ENCODE peak calls at places on chromosomes 13 and 19, in six cellular contexts. One of them, this sample, is unnamed.

GRCh38 chr19:19371056-19371455 is 34.4 kb upstream of the GATAD2A start:
- DNase-seq in K562: no peak
- DNase-seq in neural crest cell: no peak
- DNase-seq in glutamatergic neuron: no peak
- DNase-seq in Calu3: peak; percentile 48
- DNase-seq in esophagus muscularis mucosa: no peak
- DNase-seq in this sample: no peak

GRCh38 chr13:94188173-94188869 is 291.2 kb downstream of the DCT start:
- DNase-seq in K562: no peak
- DNase-seq in neural crest cell: no peak
- DNase-seq in glutamatergic neuron: no peak
- DNase-seq in Calu3: no peak
- DNase-seq in esophagus muscularis mucosa: no peak
- DNase-seq in this sample: no peak

GRCh38 chr13:114130131-114130707 is 2.2 kb downstream of the RASA3 start:
- DNase-seq in K562: no peak
- DNase-seq in neural crest cell: no peak
- DNase-seq in glutamatergic neuron: no peak
- DNase-seq in Calu3: no peak
- DNase-seq in esophagus muscularis mucosa: no peak
- DNase-seq in this sample: no peak

GRCh38 chr13:43984292-43984691 is 104.6 kb downstream of the LACC1 start:
- DNase-seq in K562: no peak
- DNase-seq in neural crest cell: no peak
- DNase-seq in glutamatergic neuron: no peak
- DNase-seq in Calu3: no peak
- DNase-seq in esophagus muscularis mucosa: no peak
- DNase-seq in this sample: no peak

GRCh38 chr13:49457221-49457620 is 13.1 kb downstream of the SETDB2 start:
- DNase-seq in K562: no peak
- DNase-seq in neural crest cell: no peak
- DNase-seq in glutamatergic neuron: no peak
- DNase-seq in Calu3: no peak
- DNase-seq in esophagus muscularis mucosa: no peak
- DNase-seq in this sample: peak; percentile 40

GRCh38 chr13:110590577-110590976 is 24.8 kb upstream of the NAXD start:
- DNase-seq in K562: no peak
- DNase-seq in neural crest cell: no peak
- DNase-seq in glutamatergic neuron: no peak
- DNase-seq in Calu3: peak; percentile 13
- DNase-seq in esophagus muscularis mucosa: no peak
- DNase-seq in this sample: no peak

GRCh38 chr19:38655148-38655824 is 7.8 kb downstream of the ACTN4 start:
- DNase-seq in K562: no peak
- DNase-seq in neural crest cell: no peak
- DNase-seq in glutamatergic neuron: no peak
- DNase-seq in Calu3: no peak
- DNase-seq in esophagus muscularis mucosa: no peak
- DNase-seq in this sample: no peak

GRCh38 chr13:23570099-23570926 is at the start of gene TNFRSF19:
- DNase-seq in K562: no peak
- DNase-seq in neural crest cell: peak; percentile 57
- DNase-seq in glutamatergic neuron: peak; percentile 75
- DNase-seq in Calu3: no peak
- DNase-seq in esophagus muscularis mucosa: no peak
- DNase-seq in this sample: peak; percentile 76

GRCh38 chr13:41465215-41465907 is 8.0 kb downstream of the RGCC start:
- DNase-seq in K562: no peak
- DNase-seq in neural crest cell: no peak
- DNase-seq in glutamatergic neuron: no peak
- DNase-seq in Calu3: no peak
- DNase-seq in esophagus muscularis mucosa: no peak
- DNase-seq in this sample: peak; percentile 81

GRCh38 chr13:59710995-59711701 is 452.6 kb downstream of the DIAPH3 start:
- DNase-seq in K562: no peak
- DNase-seq in neural crest cell: no peak
- DNase-seq in glutamatergic neuron: no peak
- DNase-seq in Calu3: no peak
- DNase-seq in esophagus muscularis mucosa: no peak
- DNase-seq in this sample: no peak

GRCh38 chr13:71968025-71968424 is 101.0 kb upstream of the DACH1 start:
- DNase-seq in K562: no peak
- DNase-seq in neural crest cell: no peak
- DNase-seq in glutamatergic neuron: no peak
- DNase-seq in Calu3: no peak
- DNase-seq in esophagus muscularis mucosa: no peak
- DNase-seq in this sample: peak; percentile 25

GRCh38 chr19:19657397-19657783 is 6.1 kb downstream of the ATP13A1 start:
- DNase-seq in K562: no peak
- DNase-seq in neural crest cell: no peak
- DNase-seq in glutamatergic neuron: no peak
- DNase-seq in Calu3: no peak
- DNase-seq in esophagus muscularis mucosa: no peak
- DNase-seq in this sample: no peak

GRCh38 chr19:19406878-19407639 is 1.6 kb downstream of the GATAD2A start:
- DNase-seq in K562: no peak
- DNase-seq in neural crest cell: no peak
- DNase-seq in glutamatergic neuron: no peak
- DNase-seq in Calu3: peak; percentile 34
- DNase-seq in esophagus muscularis mucosa: no peak
- DNase-seq in this sample: peak; percentile 52

GRCh38 chr19:39428309-39429112 is 7.2 kb downstream of the RPS16 start:
- DNase-seq in K562: no peak
- DNase-seq in neural crest cell: no peak
- DNase-seq in glutamatergic neuron: peak; percentile 72
- DNase-seq in Calu3: no peak
- DNase-seq in esophagus muscularis mucosa: no peak
- DNase-seq in this sample: peak; percentile 93

GRCh38 chr13:93794197-93794885 is 567.7 kb downstream of the GPC6 start:
- DNase-seq in K562: no peak
- DNase-seq in neural crest cell: no peak
- DNase-seq in glutamatergic neuron: no peak
- DNase-seq in Calu3: no peak
- DNase-seq in esophagus muscularis mucosa: no peak
- DNase-seq in this sample: no peak

GRCh38 chr19:18895038-18895827 is 725 bp downstream of the CERS1 start:
- DNase-seq in K562: peak; percentile 72
- DNase-seq in neural crest cell: peak; percentile 69
- DNase-seq in glutamatergic neuron: peak; percentile 88
- DNase-seq in Calu3: peak; percentile 72
- DNase-seq in esophagus muscularis mucosa: no peak
- DNase-seq in this sample: peak; percentile 7

GRCh38 chr13:38429916-38430315 is 80.3 kb downstream of the UFM1 start:
- DNase-seq in K562: no peak
- DNase-seq in neural crest cell: no peak
- DNase-seq in glutamatergic neuron: no peak
- DNase-seq in Calu3: no peak
- DNase-seq in esophagus muscularis mucosa: no peak
- DNase-seq in this sample: no peak

GRCh38 chr13:90576067-90576466 is 771.4 kb upstream of the MIR17HG start:
- DNase-seq in K562: no peak
- DNase-seq in neural crest cell: no peak
- DNase-seq in glutamatergic neuron: no peak
- DNase-seq in Calu3: no peak
- DNase-seq in esophagus muscularis mucosa: no peak
- DNase-seq in this sample: no peak

GRCh38 chr13:45333973-45334922 is 6.7 kb downstream of the TPT1 start:
- DNase-seq in K562: no peak
- DNase-seq in neural crest cell: no peak
- DNase-seq in glutamatergic neuron: no peak
- DNase-seq in Calu3: no peak
- DNase-seq in esophagus muscularis mucosa: no peak
- DNase-seq in this sample: peak; percentile 53

GRCh38 chr19:10566658-10567410 is 1.0 kb upstream of the KRI1 start:
- DNase-seq in K562: no peak
- DNase-seq in neural crest cell: no peak
- DNase-seq in glutamatergic neuron: peak; percentile 56
- DNase-seq in Calu3: no peak
- DNase-seq in esophagus muscularis mucosa: no peak
- DNase-seq in this sample: no peak

GRCh38 chr13:80132741-80133601 is 208.0 kb downstream of the SPRY2 start:
- DNase-seq in K562: no peak
- DNase-seq in neural crest cell: peak; percentile 23
- DNase-seq in glutamatergic neuron: no peak
- DNase-seq in Calu3: peak; percentile 16
- DNase-seq in esophagus muscularis mucosa: no peak
- DNase-seq in this sample: peak; percentile 78

GRCh38 chr13:80386001-80386400 is 45.1 kb upstream of the SPRY2 start:
- DNase-seq in K562: no peak
- DNase-seq in neural crest cell: no peak
- DNase-seq in glutamatergic neuron: no peak
- DNase-seq in Calu3: no peak
- DNase-seq in esophagus muscularis mucosa: no peak
- DNase-seq in this sample: no peak

GRCh38 chr19:48926909-48927308 is 6.6 kb upstream of the DHDH start:
- DNase-seq in K562: peak; percentile 47
- DNase-seq in neural crest cell: no peak
- DNase-seq in glutamatergic neuron: no peak
- DNase-seq in Calu3: peak; percentile 65
- DNase-seq in esophagus muscularis mucosa: no peak
- DNase-seq in this sample: peak; percentile 95

GRCh38 chr13:46905249-46905648 is 8.4 kb upstream of the HTR2A start:
- DNase-seq in K562: no peak
- DNase-seq in neural crest cell: no peak
- DNase-seq in glutamatergic neuron: no peak
- DNase-seq in Calu3: no peak
- DNase-seq in esophagus muscularis mucosa: no peak
- DNase-seq in this sample: peak; percentile 58

GRCh38 chr19:34256835-34257558 is 2.6 kb downstream of the GARRE1 start:
- DNase-seq in K562: no peak
- DNase-seq in neural crest cell: no peak
- DNase-seq in glutamatergic neuron: no peak
- DNase-seq in Calu3: no peak
- DNase-seq in esophagus muscularis mucosa: no peak
- DNase-seq in this sample: no peak

GRCh38 chr13:42337808-42338600 is 66.1 kb downstream of the AKAP11 start:
- DNase-seq in K562: no peak
- DNase-seq in neural crest cell: no peak
- DNase-seq in glutamatergic neuron: no peak
- DNase-seq in Calu3: no peak
- DNase-seq in esophagus muscularis mucosa: no peak
- DNase-seq in this sample: peak; percentile 74

GRCh38 chr19:21751379-21751778 is 16.0 kb downstream of the ZNF100 start:
- DNase-seq in K562: no peak
- DNase-seq in neural crest cell: no peak
- DNase-seq in glutamatergic neuron: no peak
- DNase-seq in Calu3: no peak
- DNase-seq in esophagus muscularis mucosa: no peak
- DNase-seq in this sample: peak; percentile 41

GRCh38 chr19:11339254-11340098 is at the start of gene RAB3D:
- DNase-seq in K562: peak; percentile 98
- DNase-seq in neural crest cell: peak; percentile 97
- DNase-seq in glutamatergic neuron: peak; percentile 99
- DNase-seq in Calu3: peak; percentile 81
- DNase-seq in esophagus muscularis mucosa: peak; percentile 97
- DNase-seq in this sample: peak; percentile 89

GRCh38 chr13:109719962-109720646 is 66.3 kb downstream of the IRS2 start:
- DNase-seq in K562: no peak
- DNase-seq in neural crest cell: no peak
- DNase-seq in glutamatergic neuron: no peak
- DNase-seq in Calu3: no peak
- DNase-seq in esophagus muscularis mucosa: no peak
- DNase-seq in this sample: no peak

GRCh38 chr13:26656919-26657318 is 99.4 kb downstream of the WASF3 start:
- DNase-seq in K562: no peak
- DNase-seq in neural crest cell: no peak
- DNase-seq in glutamatergic neuron: no peak
- DNase-seq in Calu3: no peak
- DNase-seq in esophagus muscularis mucosa: no peak
- DNase-seq in this sample: peak; percentile 70

GRCh38 chr13:42041017-42041683 is 7.3 kb upstream of the DGKH start:
- DNase-seq in K562: peak; percentile 22
- DNase-seq in neural crest cell: peak; percentile 37
- DNase-seq in glutamatergic neuron: peak; percentile 55
- DNase-seq in Calu3: peak; percentile 51
- DNase-seq in esophagus muscularis mucosa: no peak
- DNase-seq in this sample: peak; percentile 57

GRCh38 chr19:56725829-56726424 is 54.4 kb upstream of the ZNF835 start:
- DNase-seq in K562: no peak
- DNase-seq in neural crest cell: no peak
- DNase-seq in glutamatergic neuron: no peak
- DNase-seq in Calu3: no peak
- DNase-seq in esophagus muscularis mucosa: no peak
- DNase-seq in this sample: peak; percentile 18
- TF ChIP-seq CTCF in K562: no peak
- TF ChIP-seq CTCF in neural crest cell: no peak
- TF ChIP-seq CTCF in glutamatergic neuron: no peak
- TF ChIP-seq CTCF in Calu3: no peak
- TF ChIP-seq CTCF in esophagus muscularis mucosa: no peak
- TF ChIP-seq CTCF in this sample: peak; percentile 40

GRCh38 chr19:45090034-45090433 is 2.9 kb upstream of the PPP1R37 start:
- DNase-seq in K562: no peak
- DNase-seq in neural crest cell: no peak
- DNase-seq in glutamatergic neuron: no peak
- DNase-seq in Calu3: no peak
- DNase-seq in esophagus muscularis mucosa: no peak
- DNase-seq in this sample: no peak
- TF ChIP-seq CTCF in K562: no peak
- TF ChIP-seq CTCF in neural crest cell: no peak
- TF ChIP-seq CTCF in glutamatergic neuron: no peak
- TF ChIP-seq CTCF in Calu3: no peak
- TF ChIP-seq CTCF in esophagus muscularis mucosa: no peak
- TF ChIP-seq CTCF in this sample: no peak

GRCh38 chr19:57578487-57579205 is at the start of gene ZNF416:
- DNase-seq in K562: peak; percentile 97
- DNase-seq in neural crest cell: peak; percentile 90
- DNase-seq in glutamatergic neuron: peak; percentile 93
- DNase-seq in Calu3: peak; percentile 96
- DNase-seq in esophagus muscularis mucosa: peak; percentile 99
- DNase-seq in this sample: peak; percentile 99
- TF ChIP-seq CTCF in K562: peak; percentile 23
- TF ChIP-seq CTCF in neural crest cell: no peak
- TF ChIP-seq CTCF in glutamatergic neuron: no peak
- TF ChIP-seq CTCF in Calu3: no peak
- TF ChIP-seq CTCF in esophagus muscularis mucosa: peak; percentile 19
- TF ChIP-seq CTCF in this sample: peak; percentile 40

GRCh38 chr13:24746618-24747247 is 17.2 kb upstream of the RNF17 start:
- DNase-seq in K562: no peak
- DNase-seq in neural crest cell: peak; percentile 47
- DNase-seq in glutamatergic neuron: peak; percentile 81
- DNase-seq in Calu3: peak; percentile 39
- DNase-seq in esophagus muscularis mucosa: no peak
- DNase-seq in this sample: peak; percentile 15
- TF ChIP-seq CTCF in K562: no peak
- TF ChIP-seq CTCF in neural crest cell: peak; percentile 48
- TF ChIP-seq CTCF in glutamatergic neuron: peak; percentile 33
- TF ChIP-seq CTCF in Calu3: no peak
- TF ChIP-seq CTCF in esophagus muscularis mucosa: no peak
- TF ChIP-seq CTCF in this sample: peak; percentile 33

GRCh38 chr19:41001243-41001971 is 10.3 kb downstream of the CYP2B6 start:
- DNase-seq in K562: peak; percentile 19
- DNase-seq in neural crest cell: no peak
- DNase-seq in glutamatergic neuron: no peak
- DNase-seq in Calu3: peak; percentile 19
- DNase-seq in esophagus muscularis mucosa: no peak
- DNase-seq in this sample: no peak
- TF ChIP-seq CTCF in K562: peak; percentile 49
- TF ChIP-seq CTCF in neural crest cell: no peak
- TF ChIP-seq CTCF in glutamatergic neuron: no peak
- TF ChIP-seq CTCF in Calu3: no peak
- TF ChIP-seq CTCF in esophagus muscularis mucosa: no peak
- TF ChIP-seq CTCF in this sample: no peak

This sample was measured in choroid plexus epithelial cell.